ENCODE peak calls at places on chromosome 19, in ten cellular contexts. One of them, this sample, is unnamed.

GRCh38 chr19:29873801-29874575 is 62.2 kb downstream of the CCNE1 start:
- DNase-seq in lower leg skin: no peak
- DNase-seq in activated naive CD8-positive, alpha-beta T cell treated with anti-CD3 and anti-CD28 coated beads, Interleukin-2, amount 10 ng/mL, durations not matched to agents 7 days and 5 days: no peak
- DNase-seq in Kasumi-1: no peak
- DNase-seq in GM10248: no peak
- DNase-seq in dorsolateral prefrontal cortex: no peak
- DNase-seq in ACHN: no peak
- DNase-seq in fibroblast of pulmonary artery: no peak
- DNase-seq in stimulated activated CD8-positive, alpha-beta memory T cell treated with anti-CD3 and anti-CD28 coated beads, Interleukin-15, amount 100 ng/mL, for 4 hours: no peak
- DNase-seq in stimulated activated CD4-positive, alpha-beta T cell treated with anti-CD3 and anti-CD28 coated beads, Interleukin-4, amount 100 ng/mL, for 1 hour: no peak
- DNase-seq in this sample: no peak

GRCh38 chr19:46442808-46443450 is 14.2 kb upstream of the PNMA8C start:
- DNase-seq in ACHN: peak
- DNase-seq in activated naive CD8-positive, alpha-beta T cell treated with anti-CD3 and anti-CD28 coated beads, Interleukin-2, amount 10 ng/mL, durations not matched to agents 7 days and 5 days: no peak
- DNase-seq in stimulated activated CD4-positive, alpha-beta T cell treated with anti-CD3 and anti-CD28 coated beads, Interleukin-4, amount 100 ng/mL, for 1 hour: no peak
- DNase-seq in lower leg skin: no peak
- DNase-seq in GM10248: no peak
- DNase-seq in fibroblast of pulmonary artery: peak
- DNase-seq in stimulated activated CD8-positive, alpha-beta memory T cell treated with anti-CD3 and anti-CD28 coated beads, Interleukin-15, amount 100 ng/mL, for 4 hours: no peak
- DNase-seq in Kasumi-1: no peak
- DNase-seq in dorsolateral prefrontal cortex: no peak
- DNase-seq in this sample: no peak

GRCh38 chr19:10468133-10468532 is 35.0 kb downstream of the KEAP1 start:
- DNase-seq in activated naive CD8-positive, alpha-beta T cell treated with anti-CD3 and anti-CD28 coated beads, Interleukin-2, amount 10 ng/mL, durations not matched to agents 7 days and 5 days: no peak
- DNase-seq in GM10248: no peak
- DNase-seq in fibroblast of pulmonary artery: no peak
- DNase-seq in Kasumi-1: no peak
- DNase-seq in ACHN: no peak
- DNase-seq in lower leg skin: no peak
- DNase-seq in dorsolateral prefrontal cortex: no peak
- DNase-seq in stimulated activated CD8-positive, alpha-beta memory T cell treated with anti-CD3 and anti-CD28 coated beads, Interleukin-15, amount 100 ng/mL, for 4 hours: no peak
- DNase-seq in stimulated activated CD4-positive, alpha-beta T cell treated with anti-CD3 and anti-CD28 coated beads, Interleukin-4, amount 100 ng/mL, for 1 hour: no peak
- DNase-seq in this sample: no peak

GRCh38 chr19:3507371-3508120 is 1.4 kb downstream of the FZR1 start:
- DNase-seq in activated naive CD8-positive, alpha-beta T cell treated with anti-CD3 and anti-CD28 coated beads, Interleukin-2, amount 10 ng/mL, durations not matched to agents 7 days and 5 days: no peak
- DNase-seq in GM10248: no peak
- DNase-seq in fibroblast of pulmonary artery: no peak
- DNase-seq in lower leg skin: peak
- DNase-seq in stimulated activated CD8-positive, alpha-beta memory T cell treated with anti-CD3 and anti-CD28 coated beads, Interleukin-15, amount 100 ng/mL, for 4 hours: no peak
- DNase-seq in stimulated activated CD4-positive, alpha-beta T cell treated with anti-CD3 and anti-CD28 coated beads, Interleukin-4, amount 100 ng/mL, for 1 hour: peak
- DNase-seq in ACHN: no peak
- DNase-seq in dorsolateral prefrontal cortex: no peak
- DNase-seq in Kasumi-1: no peak
- DNase-seq in this sample: no peak

GRCh38 chr19:51811344-51811743 is 16.4 kb downstream of the FPR3 start:
- DNase-seq in GM10248: no peak
- DNase-seq in ACHN: no peak
- DNase-seq in lower leg skin: no peak
- DNase-seq in stimulated activated CD4-positive, alpha-beta T cell treated with anti-CD3 and anti-CD28 coated beads, Interleukin-4, amount 100 ng/mL, for 1 hour: no peak
- DNase-seq in fibroblast of pulmonary artery: no peak
- DNase-seq in activated naive CD8-positive, alpha-beta T cell treated with anti-CD3 and anti-CD28 coated beads, Interleukin-2, amount 10 ng/mL, durations not matched to agents 7 days and 5 days: no peak
- DNase-seq in dorsolateral prefrontal cortex: peak
- DNase-seq in stimulated activated CD8-positive, alpha-beta memory T cell treated with anti-CD3 and anti-CD28 coated beads, Interleukin-15, amount 100 ng/mL, for 4 hours: no peak
- DNase-seq in Kasumi-1: no peak
- DNase-seq in this sample: no peak

GRCh38 chr19:9793051-9793591 is 24.6 kb upstream of the ZNF846 start:
- DNase-seq in Kasumi-1: peak
- DNase-seq in activated naive CD8-positive, alpha-beta T cell treated with anti-CD3 and anti-CD28 coated beads, Interleukin-2, amount 10 ng/mL, durations not matched to agents 7 days and 5 days: no peak
- DNase-seq in lower leg skin: peak
- DNase-seq in stimulated activated CD4-positive, alpha-beta T cell treated with anti-CD3 and anti-CD28 coated beads, Interleukin-4, amount 100 ng/mL, for 1 hour: peak
- DNase-seq in stimulated activated CD8-positive, alpha-beta memory T cell treated with anti-CD3 and anti-CD28 coated beads, Interleukin-15, amount 100 ng/mL, for 4 hours: peak
- DNase-seq in dorsolateral prefrontal cortex: peak
- DNase-seq in fibroblast of pulmonary artery: peak
- DNase-seq in ACHN: no peak
- DNase-seq in GM10248: no peak
- DNase-seq in this sample: no peak

GRCh38 chr19:19064811-19065745 is 1.3 kb downstream of the SLC25A42 start:
- DNase-seq in lower leg skin: no peak
- DNase-seq in GM10248: peak
- DNase-seq in ACHN: no peak
- DNase-seq in fibroblast of pulmonary artery: no peak
- DNase-seq in activated naive CD8-positive, alpha-beta T cell treated with anti-CD3 and anti-CD28 coated beads, Interleukin-2, amount 10 ng/mL, durations not matched to agents 7 days and 5 days: peak
- DNase-seq in stimulated activated CD4-positive, alpha-beta T cell treated with anti-CD3 and anti-CD28 coated beads, Interleukin-4, amount 100 ng/mL, for 1 hour: peak
- DNase-seq in Kasumi-1: peak
- DNase-seq in dorsolateral prefrontal cortex: no peak
- DNase-seq in stimulated activated CD8-positive, alpha-beta memory T cell treated with anti-CD3 and anti-CD28 coated beads, Interleukin-15, amount 100 ng/mL, for 4 hours: no peak
- DNase-seq in this sample: no peak

GRCh38 chr19:8333771-8334457 is 9.1 kb downstream of the KANK3 start:
- DNase-seq in dorsolateral prefrontal cortex: no peak
- DNase-seq in GM10248: no peak
- DNase-seq in lower leg skin: no peak
- DNase-seq in stimulated activated CD8-positive, alpha-beta memory T cell treated with anti-CD3 and anti-CD28 coated beads, Interleukin-15, amount 100 ng/mL, for 4 hours: no peak
- DNase-seq in ACHN: no peak
- DNase-seq in Kasumi-1: no peak
- DNase-seq in stimulated activated CD4-positive, alpha-beta T cell treated with anti-CD3 and anti-CD28 coated beads, Interleukin-4, amount 100 ng/mL, for 1 hour: no peak
- DNase-seq in fibroblast of pulmonary artery: no peak
- DNase-seq in activated naive CD8-positive, alpha-beta T cell treated with anti-CD3 and anti-CD28 coated beads, Interleukin-2, amount 10 ng/mL, durations not matched to agents 7 days and 5 days: no peak
- DNase-seq in this sample: no peak

GRCh38 chr19:49497047-49497789 is 984 bp downstream of the RPS11 start:
- DNase-seq in lower leg skin: peak
- DNase-seq in ACHN: peak
- DNase-seq in fibroblast of pulmonary artery: peak
- DNase-seq in Kasumi-1: peak
- DNase-seq in stimulated activated CD8-positive, alpha-beta memory T cell treated with anti-CD3 and anti-CD28 coated beads, Interleukin-15, amount 100 ng/mL, for 4 hours: no peak
- DNase-seq in activated naive CD8-positive, alpha-beta T cell treated with anti-CD3 and anti-CD28 coated beads, Interleukin-2, amount 10 ng/mL, durations not matched to agents 7 days and 5 days: peak
- DNase-seq in dorsolateral prefrontal cortex: peak
- DNase-seq in stimulated activated CD4-positive, alpha-beta T cell treated with anti-CD3 and anti-CD28 coated beads, Interleukin-4, amount 100 ng/mL, for 1 hour: peak
- DNase-seq in GM10248: peak
- DNase-seq in this sample: peak

GRCh38 chr19:39196860-39197562 is at the start of gene NCCRP1:
- DNase-seq in dorsolateral prefrontal cortex: no peak
- DNase-seq in stimulated activated CD8-positive, alpha-beta memory T cell treated with anti-CD3 and anti-CD28 coated beads, Interleukin-15, amount 100 ng/mL, for 4 hours: no peak
- DNase-seq in lower leg skin: no peak
- DNase-seq in stimulated activated CD4-positive, alpha-beta T cell treated with anti-CD3 and anti-CD28 coated beads, Interleukin-4, amount 100 ng/mL, for 1 hour: peak
- DNase-seq in GM10248: no peak
- DNase-seq in activated naive CD8-positive, alpha-beta T cell treated with anti-CD3 and anti-CD28 coated beads, Interleukin-2, amount 10 ng/mL, durations not matched to agents 7 days and 5 days: no peak
- DNase-seq in fibroblast of pulmonary artery: no peak
- DNase-seq in Kasumi-1: no peak
- DNase-seq in ACHN: no peak
- DNase-seq in this sample: no peak

GRCh38 chr19:4369109-4369887 is 25.9 kb downstream of the MPND start:
- DNase-seq in stimulated activated CD4-positive, alpha-beta T cell treated with anti-CD3 and anti-CD28 coated beads, Interleukin-4, amount 100 ng/mL, for 1 hour: peak
- DNase-seq in stimulated activated CD8-positive, alpha-beta memory T cell treated with anti-CD3 and anti-CD28 coated beads, Interleukin-15, amount 100 ng/mL, for 4 hours: peak
- DNase-seq in lower leg skin: peak
- DNase-seq in Kasumi-1: no peak
- DNase-seq in fibroblast of pulmonary artery: no peak
- DNase-seq in activated naive CD8-positive, alpha-beta T cell treated with anti-CD3 and anti-CD28 coated beads, Interleukin-2, amount 10 ng/mL, durations not matched to agents 7 days and 5 days: peak
- DNase-seq in GM10248: peak
- DNase-seq in dorsolateral prefrontal cortex: no peak
- DNase-seq in ACHN: peak
- DNase-seq in this sample: no peak

GRCh38 chr19:40366697-40367561 is 18.4 kb downstream of the PLD3 start:
- DNase-seq in ACHN: no peak
- DNase-seq in lower leg skin: no peak
- DNase-seq in stimulated activated CD4-positive, alpha-beta T cell treated with anti-CD3 and anti-CD28 coated beads, Interleukin-4, amount 100 ng/mL, for 1 hour: no peak
- DNase-seq in dorsolateral prefrontal cortex: peak
- DNase-seq in stimulated activated CD8-positive, alpha-beta memory T cell treated with anti-CD3 and anti-CD28 coated beads, Interleukin-15, amount 100 ng/mL, for 4 hours: no peak
- DNase-seq in Kasumi-1: no peak
- DNase-seq in activated naive CD8-positive, alpha-beta T cell treated with anti-CD3 and anti-CD28 coated beads, Interleukin-2, amount 10 ng/mL, durations not matched to agents 7 days and 5 days: no peak
- DNase-seq in GM10248: no peak
- DNase-seq in fibroblast of pulmonary artery: peak
- DNase-seq in this sample: peak

GRCh38 chr19:33359581-33359980 is 13.9 kb upstream of the CEBPG start:
- DNase-seq in fibroblast of pulmonary artery: no peak
- DNase-seq in lower leg skin: no peak
- DNase-seq in stimulated activated CD8-positive, alpha-beta memory T cell treated with anti-CD3 and anti-CD28 coated beads, Interleukin-15, amount 100 ng/mL, for 4 hours: no peak
- DNase-seq in stimulated activated CD4-positive, alpha-beta T cell treated with anti-CD3 and anti-CD28 coated beads, Interleukin-4, amount 100 ng/mL, for 1 hour: no peak
- DNase-seq in dorsolateral prefrontal cortex: no peak
- DNase-seq in ACHN: no peak
- DNase-seq in activated naive CD8-positive, alpha-beta T cell treated with anti-CD3 and anti-CD28 coated beads, Interleukin-2, amount 10 ng/mL, durations not matched to agents 7 days and 5 days: no peak
- DNase-seq in GM10248: no peak
- DNase-seq in Kasumi-1: no peak
- DNase-seq in this sample: no peak

GRCh38 chr19:47540748-47541147 is 25.9 kb upstream of the NAPA start:
- DNase-seq in stimulated activated CD8-positive, alpha-beta memory T cell treated with anti-CD3 and anti-CD28 coated beads, Interleukin-15, amount 100 ng/mL, for 4 hours: no peak
- DNase-seq in dorsolateral prefrontal cortex: no peak
- DNase-seq in lower leg skin: no peak
- DNase-seq in GM10248: no peak
- DNase-seq in Kasumi-1: peak
- DNase-seq in fibroblast of pulmonary artery: peak
- DNase-seq in activated naive CD8-positive, alpha-beta T cell treated with anti-CD3 and anti-CD28 coated beads, Interleukin-2, amount 10 ng/mL, durations not matched to agents 7 days and 5 days: no peak
- DNase-seq in ACHN: no peak
- DNase-seq in stimulated activated CD4-positive, alpha-beta T cell treated with anti-CD3 and anti-CD28 coated beads, Interleukin-4, amount 100 ng/mL, for 1 hour: no peak
- DNase-seq in this sample: no peak

GRCh38 chr19:49441210-49441959 is at the start of gene SLC17A7:
- DNase-seq in lower leg skin: peak
- DNase-seq in Kasumi-1: no peak
- DNase-seq in ACHN: peak
- DNase-seq in stimulated activated CD8-positive, alpha-beta memory T cell treated with anti-CD3 and anti-CD28 coated beads, Interleukin-15, amount 100 ng/mL, for 4 hours: no peak
- DNase-seq in activated naive CD8-positive, alpha-beta T cell treated with anti-CD3 and anti-CD28 coated beads, Interleukin-2, amount 10 ng/mL, durations not matched to agents 7 days and 5 days: no peak
- DNase-seq in dorsolateral prefrontal cortex: no peak
- DNase-seq in stimulated activated CD4-positive, alpha-beta T cell treated with anti-CD3 and anti-CD28 coated beads, Interleukin-4, amount 100 ng/mL, for 1 hour: peak
- DNase-seq in GM10248: peak
- DNase-seq in fibroblast of pulmonary artery: no peak
- DNase-seq in this sample: no peak

GRCh38 chr19:17605761-17606745 is 50.6 kb downstream of the COLGALT1 start:
- DNase-seq in GM10248: peak
- DNase-seq in fibroblast of pulmonary artery: peak
- DNase-seq in ACHN: peak
- DNase-seq in activated naive CD8-positive, alpha-beta T cell treated with anti-CD3 and anti-CD28 coated beads, Interleukin-2, amount 10 ng/mL, durations not matched to agents 7 days and 5 days: peak
- DNase-seq in lower leg skin: peak
- DNase-seq in Kasumi-1: peak
- DNase-seq in stimulated activated CD8-positive, alpha-beta memory T cell treated with anti-CD3 and anti-CD28 coated beads, Interleukin-15, amount 100 ng/mL, for 4 hours: peak
- DNase-seq in stimulated activated CD4-positive, alpha-beta T cell treated with anti-CD3 and anti-CD28 coated beads, Interleukin-4, amount 100 ng/mL, for 1 hour: peak
- DNase-seq in dorsolateral prefrontal cortex: peak
- DNase-seq in this sample: peak

GRCh38 chr19:55447421-55448174 is 4.5 kb upstream of the SHISA7 start:
- DNase-seq in activated naive CD8-positive, alpha-beta T cell treated with anti-CD3 and anti-CD28 coated beads, Interleukin-2, amount 10 ng/mL, durations not matched to agents 7 days and 5 days: no peak
- DNase-seq in dorsolateral prefrontal cortex: peak
- DNase-seq in stimulated activated CD8-positive, alpha-beta memory T cell treated with anti-CD3 and anti-CD28 coated beads, Interleukin-15, amount 100 ng/mL, for 4 hours: no peak
- DNase-seq in stimulated activated CD4-positive, alpha-beta T cell treated with anti-CD3 and anti-CD28 coated beads, Interleukin-4, amount 100 ng/mL, for 1 hour: no peak
- DNase-seq in Kasumi-1: no peak
- DNase-seq in GM10248: no peak
- DNase-seq in ACHN: peak
- DNase-seq in lower leg skin: no peak
- DNase-seq in fibroblast of pulmonary artery: peak
- DNase-seq in this sample: peak

GRCh38 chr19:805161-805561 is 7.9 kb downstream of the PTBP1 start:
- DNase-seq in stimulated activated CD4-positive, alpha-beta T cell treated with anti-CD3 and anti-CD28 coated beads, Interleukin-4, amount 100 ng/mL, for 1 hour: no peak
- DNase-seq in Kasumi-1: no peak
- DNase-seq in dorsolateral prefrontal cortex: no peak
- DNase-seq in GM10248: no peak
- DNase-seq in ACHN: no peak
- DNase-seq in activated naive CD8-positive, alpha-beta T cell treated with anti-CD3 and anti-CD28 coated beads, Interleukin-2, amount 10 ng/mL, durations not matched to agents 7 days and 5 days: peak
- DNase-seq in lower leg skin: no peak
- DNase-seq in stimulated activated CD8-positive, alpha-beta memory T cell treated with anti-CD3 and anti-CD28 coated beads, Interleukin-15, amount 100 ng/mL, for 4 hours: no peak
- DNase-seq in fibroblast of pulmonary artery: no peak
- DNase-seq in this sample: peak

GRCh38 chr19:10112895-10113591 is 1.6 kb downstream of the P2RY11 start:
- DNase-seq in dorsolateral prefrontal cortex: no peak
- DNase-seq in lower leg skin: no peak
- DNase-seq in activated naive CD8-positive, alpha-beta T cell treated with anti-CD3 and anti-CD28 coated beads, Interleukin-2, amount 10 ng/mL, durations not matched to agents 7 days and 5 days: peak
- DNase-seq in GM10248: peak
- DNase-seq in stimulated activated CD4-positive, alpha-beta T cell treated with anti-CD3 and anti-CD28 coated beads, Interleukin-4, amount 100 ng/mL, for 1 hour: peak
- DNase-seq in ACHN: no peak
- DNase-seq in Kasumi-1: peak
- DNase-seq in fibroblast of pulmonary artery: peak
- DNase-seq in stimulated activated CD8-positive, alpha-beta memory T cell treated with anti-CD3 and anti-CD28 coated beads, Interleukin-15, amount 100 ng/mL, for 4 hours: peak
- DNase-seq in this sample: no peak

GRCh38 chr19:36665832-36666231 is 805 bp downstream of the ZNF461 start:
- DNase-seq in stimulated activated CD4-positive, alpha-beta T cell treated with anti-CD3 and anti-CD28 coated beads, Interleukin-4, amount 100 ng/mL, for 1 hour: no peak
- DNase-seq in lower leg skin: no peak
- DNase-seq in GM10248: no peak
- DNase-seq in dorsolateral prefrontal cortex: no peak
- DNase-seq in stimulated activated CD8-positive, alpha-beta memory T cell treated with anti-CD3 and anti-CD28 coated beads, Interleukin-15, amount 100 ng/mL, for 4 hours: no peak
- DNase-seq in fibroblast of pulmonary artery: no peak
- DNase-seq in ACHN: no peak
- DNase-seq in Kasumi-1: no peak
- DNase-seq in activated naive CD8-positive, alpha-beta T cell treated with anti-CD3 and anti-CD28 coated beads, Interleukin-2, amount 10 ng/mL, durations not matched to agents 7 days and 5 days: no peak
- DNase-seq in this sample: no peak

GRCh38 chr19:4352701-4353121 is 9.3 kb downstream of the MPND start:
- DNase-seq in activated naive CD8-positive, alpha-beta T cell treated with anti-CD3 and anti-CD28 coated beads, Interleukin-2, amount 10 ng/mL, durations not matched to agents 7 days and 5 days: peak
- DNase-seq in stimulated activated CD4-positive, alpha-beta T cell treated with anti-CD3 and anti-CD28 coated beads, Interleukin-4, amount 100 ng/mL, for 1 hour: peak
- DNase-seq in dorsolateral prefrontal cortex: no peak
- DNase-seq in Kasumi-1: peak
- DNase-seq in GM10248: peak
- DNase-seq in lower leg skin: peak
- DNase-seq in stimulated activated CD8-positive, alpha-beta memory T cell treated with anti-CD3 and anti-CD28 coated beads, Interleukin-15, amount 100 ng/mL, for 4 hours: peak
- DNase-seq in ACHN: peak
- DNase-seq in fibroblast of pulmonary artery: peak
- DNase-seq in this sample: no peak

GRCh38 chr19:24054044-24054935 is 32.7 kb upstream of the ZNF254 start:
- DNase-seq in Kasumi-1: no peak
- DNase-seq in dorsolateral prefrontal cortex: no peak
- DNase-seq in stimulated activated CD8-positive, alpha-beta memory T cell treated with anti-CD3 and anti-CD28 coated beads, Interleukin-15, amount 100 ng/mL, for 4 hours: no peak
- DNase-seq in activated naive CD8-positive, alpha-beta T cell treated with anti-CD3 and anti-CD28 coated beads, Interleukin-2, amount 10 ng/mL, durations not matched to agents 7 days and 5 days: no peak
- DNase-seq in lower leg skin: no peak
- DNase-seq in fibroblast of pulmonary artery: peak
- DNase-seq in GM10248: no peak
- DNase-seq in stimulated activated CD4-positive, alpha-beta T cell treated with anti-CD3 and anti-CD28 coated beads, Interleukin-4, amount 100 ng/mL, for 1 hour: no peak
- DNase-seq in ACHN: peak
- DNase-seq in this sample: no peak

GRCh38 chr19:4445963-4446668 is 11.5 kb downstream of the UBXN6 start:
- DNase-seq in stimulated activated CD4-positive, alpha-beta T cell treated with anti-CD3 and anti-CD28 coated beads, Interleukin-4, amount 100 ng/mL, for 1 hour: no peak
- DNase-seq in lower leg skin: no peak
- DNase-seq in ACHN: no peak
- DNase-seq in activated naive CD8-positive, alpha-beta T cell treated with anti-CD3 and anti-CD28 coated beads, Interleukin-2, amount 10 ng/mL, durations not matched to agents 7 days and 5 days: no peak
- DNase-seq in stimulated activated CD8-positive, alpha-beta memory T cell treated with anti-CD3 and anti-CD28 coated beads, Interleukin-15, amount 100 ng/mL, for 4 hours: no peak
- DNase-seq in fibroblast of pulmonary artery: no peak
- DNase-seq in Kasumi-1: no peak
- DNase-seq in GM10248: no peak
- DNase-seq in dorsolateral prefrontal cortex: no peak
- DNase-seq in this sample: no peak

GRCh38 chr19:6249296-6249695 is 30.5 kb downstream of the MLLT1 start:
- DNase-seq in Kasumi-1: no peak
- DNase-seq in GM10248: no peak
- DNase-seq in ACHN: no peak
- DNase-seq in fibroblast of pulmonary artery: no peak
- DNase-seq in lower leg skin: no peak
- DNase-seq in stimulated activated CD8-positive, alpha-beta memory T cell treated with anti-CD3 and anti-CD28 coated beads, Interleukin-15, amount 100 ng/mL, for 4 hours: no peak
- DNase-seq in dorsolateral prefrontal cortex: no peak
- DNase-seq in activated naive CD8-positive, alpha-beta T cell treated with anti-CD3 and anti-CD28 coated beads, Interleukin-2, amount 10 ng/mL, durations not matched to agents 7 days and 5 days: no peak
- DNase-seq in stimulated activated CD4-positive, alpha-beta T cell treated with anti-CD3 and anti-CD28 coated beads, Interleukin-4, amount 100 ng/mL, for 1 hour: no peak
- DNase-seq in this sample: no peak

GRCh38 chr19:55091955-55092354 is 16.3 kb downstream of the EPS8L1 start:
- DNase-seq in stimulated activated CD8-positive, alpha-beta memory T cell treated with anti-CD3 and anti-CD28 coated beads, Interleukin-15, amount 100 ng/mL, for 4 hours: no peak
- DNase-seq in lower leg skin: no peak
- DNase-seq in stimulated activated CD4-positive, alpha-beta T cell treated with anti-CD3 and anti-CD28 coated beads, Interleukin-4, amount 100 ng/mL, for 1 hour: no peak
- DNase-seq in activated naive CD8-positive, alpha-beta T cell treated with anti-CD3 and anti-CD28 coated beads, Interleukin-2, amount 10 ng/mL, durations not matched to agents 7 days and 5 days: no peak
- DNase-seq in GM10248: no peak
- DNase-seq in ACHN: no peak
- DNase-seq in Kasumi-1: no peak
- DNase-seq in fibroblast of pulmonary artery: no peak
- DNase-seq in dorsolateral prefrontal cortex: no peak
- DNase-seq in this sample: no peak

GRCh38 chr19:55275851-55276719 is 3.8 kb downstream of the HSPBP1 start:
- DNase-seq in stimulated activated CD8-positive, alpha-beta memory T cell treated with anti-CD3 and anti-CD28 coated beads, Interleukin-15, amount 100 ng/mL, for 4 hours: no peak
- DNase-seq in fibroblast of pulmonary artery: no peak
- DNase-seq in ACHN: no peak
- DNase-seq in GM10248: peak
- DNase-seq in lower leg skin: no peak
- DNase-seq in stimulated activated CD4-positive, alpha-beta T cell treated with anti-CD3 and anti-CD28 coated beads, Interleukin-4, amount 100 ng/mL, for 1 hour: no peak
- DNase-seq in activated naive CD8-positive, alpha-beta T cell treated with anti-CD3 and anti-CD28 coated beads, Interleukin-2, amount 10 ng/mL, durations not matched to agents 7 days and 5 days: no peak
- DNase-seq in dorsolateral prefrontal cortex: no peak
- DNase-seq in Kasumi-1: no peak
- DNase-seq in this sample: no peak

GRCh38 chr19:4939466-4939865 is 29.4 kb upstream of the KDM4B start:
- DNase-seq in lower leg skin: no peak
- DNase-seq in activated naive CD8-positive, alpha-beta T cell treated with anti-CD3 and anti-CD28 coated beads, Interleukin-2, amount 10 ng/mL, durations not matched to agents 7 days and 5 days: no peak
- DNase-seq in GM10248: no peak
- DNase-seq in ACHN: no peak
- DNase-seq in stimulated activated CD4-positive, alpha-beta T cell treated with anti-CD3 and anti-CD28 coated beads, Interleukin-4, amount 100 ng/mL, for 1 hour: no peak
- DNase-seq in stimulated activated CD8-positive, alpha-beta memory T cell treated with anti-CD3 and anti-CD28 coated beads, Interleukin-15, amount 100 ng/mL, for 4 hours: no peak
- DNase-seq in Kasumi-1: no peak
- DNase-seq in fibroblast of pulmonary artery: no peak
- DNase-seq in dorsolateral prefrontal cortex: no peak
- DNase-seq in this sample: no peak

GRCh38 chr19:35144600-35145436 is 1.8 kb downstream of the FXYD7 start:
- DNase-seq in ACHN: peak
- DNase-seq in fibroblast of pulmonary artery: no peak
- DNase-seq in dorsolateral prefrontal cortex: no peak
- DNase-seq in activated naive CD8-positive, alpha-beta T cell treated with anti-CD3 and anti-CD28 coated beads, Interleukin-2, amount 10 ng/mL, durations not matched to agents 7 days and 5 days: no peak
- DNase-seq in lower leg skin: no peak
- DNase-seq in stimulated activated CD4-positive, alpha-beta T cell treated with anti-CD3 and anti-CD28 coated beads, Interleukin-4, amount 100 ng/mL, for 1 hour: no peak
- DNase-seq in GM10248: no peak
- DNase-seq in stimulated activated CD8-positive, alpha-beta memory T cell treated with anti-CD3 and anti-CD28 coated beads, Interleukin-15, amount 100 ng/mL, for 4 hours: no peak
- DNase-seq in Kasumi-1: no peak
- DNase-seq in this sample: peak